ENCODE peak calls at places on chromosome 3, in seven cellular contexts. One of them, this sample, is unnamed.

GRCh38 chr3:172475703-172476102 is 27.4 kb upstream of the GHSR start:
- DNase-seq in CD8-positive, alpha-beta T cell: no peak
- DNase-seq in IMR-90: no peak
- DNase-seq in cortex of kidney: no peak
- DNase-seq in GOT3: no peak
- DNase-seq in HFFc6: no peak
- DNase-seq in colonic mucosa: no peak
- DNase-seq in this sample: no peak

GRCh38 chr3:81043009-81043408 is 718.4 kb downstream of the GBE1 start:
- DNase-seq in cortex of kidney: no peak
- DNase-seq in CD8-positive, alpha-beta T cell: no peak
- DNase-seq in IMR-90: no peak
- DNase-seq in GOT3: no peak
- DNase-seq in HFFc6: no peak
- DNase-seq in colonic mucosa: no peak
- DNase-seq in this sample: no peak

GRCh38 chr3:130772124-130772523 is 25.5 kb upstream of the PIK3R4 start:
- DNase-seq in HFFc6: no peak
- DNase-seq in colonic mucosa: no peak
- DNase-seq in cortex of kidney: no peak
- DNase-seq in GOT3: no peak
- DNase-seq in IMR-90: no peak
- DNase-seq in CD8-positive, alpha-beta T cell: no peak
- DNase-seq in this sample: no peak

GRCh38 chr3:170999737-171000242 is 26.7 kb downstream of the SLC2A2 start:
- DNase-seq in CD8-positive, alpha-beta T cell: no peak
- DNase-seq in HFFc6: peak
- DNase-seq in GOT3: no peak
- DNase-seq in colonic mucosa: peak
- DNase-seq in IMR-90: peak
- DNase-seq in cortex of kidney: no peak
- DNase-seq in this sample: no peak

GRCh38 chr3:176037636-176038035 is 1159.6 kb downstream of the TBL1XR1 start:
- DNase-seq in CD8-positive, alpha-beta T cell: no peak
- DNase-seq in IMR-90: peak
- DNase-seq in cortex of kidney: no peak
- DNase-seq in GOT3: no peak
- DNase-seq in colonic mucosa: no peak
- DNase-seq in HFFc6: no peak
- DNase-seq in this sample: no peak

GRCh38 chr3:77348244-77348855 is 308.5 kb downstream of the ROBO2 start:
- DNase-seq in HFFc6: peak
- DNase-seq in colonic mucosa: no peak
- DNase-seq in IMR-90: peak
- DNase-seq in cortex of kidney: no peak
- DNase-seq in GOT3: no peak
- DNase-seq in CD8-positive, alpha-beta T cell: no peak
- DNase-seq in this sample: no peak

GRCh38 chr3:31230834-31231233 is 301.9 kb upstream of the STT3B start:
- DNase-seq in CD8-positive, alpha-beta T cell: no peak
- DNase-seq in GOT3: no peak
- DNase-seq in HFFc6: no peak
- DNase-seq in IMR-90: no peak
- DNase-seq in colonic mucosa: no peak
- DNase-seq in cortex of kidney: no peak
- DNase-seq in this sample: no peak

GRCh38 chr3:159806412-159806811 is 182.2 kb upstream of the IL12A start:
- DNase-seq in IMR-90: peak
- DNase-seq in GOT3: no peak
- DNase-seq in colonic mucosa: no peak
- DNase-seq in HFFc6: no peak
- DNase-seq in CD8-positive, alpha-beta T cell: no peak
- DNase-seq in cortex of kidney: no peak
- DNase-seq in this sample: no peak

GRCh38 chr3:158295771-158296170 is 185.9 kb downstream of the RSRC1 start:
- DNase-seq in HFFc6: no peak
- DNase-seq in cortex of kidney: no peak
- DNase-seq in GOT3: no peak
- DNase-seq in IMR-90: no peak
- DNase-seq in colonic mucosa: no peak
- DNase-seq in CD8-positive, alpha-beta T cell: no peak
- DNase-seq in this sample: no peak

GRCh38 chr3:173639098-173639497 is 241.6 kb downstream of the NLGN1 start:
- DNase-seq in HFFc6: no peak
- DNase-seq in cortex of kidney: no peak
- DNase-seq in GOT3: no peak
- DNase-seq in CD8-positive, alpha-beta T cell: no peak
- DNase-seq in IMR-90: no peak
- DNase-seq in colonic mucosa: no peak
- DNase-seq in this sample: no peak

GRCh38 chr3:45127130-45127822 is 18.9 kb downstream of the CDCP1 start:
- DNase-seq in IMR-90: no peak
- DNase-seq in HFFc6: no peak
- DNase-seq in CD8-positive, alpha-beta T cell: no peak
- DNase-seq in GOT3: no peak
- DNase-seq in cortex of kidney: no peak
- DNase-seq in colonic mucosa: no peak
- DNase-seq in this sample: no peak

GRCh38 chr3:111351334-111351733 is 190.7 kb upstream of the CD96 start:
- DNase-seq in colonic mucosa: no peak
- DNase-seq in CD8-positive, alpha-beta T cell: no peak
- DNase-seq in HFFc6: no peak
- DNase-seq in GOT3: no peak
- DNase-seq in cortex of kidney: no peak
- DNase-seq in IMR-90: peak
- DNase-seq in this sample: no peak

GRCh38 chr3:30263238-30263920 is 343.0 kb upstream of the TGFBR2 start:
- DNase-seq in IMR-90: no peak
- DNase-seq in CD8-positive, alpha-beta T cell: no peak
- DNase-seq in cortex of kidney: no peak
- DNase-seq in HFFc6: no peak
- DNase-seq in GOT3: no peak
- DNase-seq in colonic mucosa: no peak
- DNase-seq in this sample: no peak

GRCh38 chr3:138625707-138626365 is 17.3 kb downstream of the FAIM start:
- DNase-seq in colonic mucosa: no peak
- DNase-seq in IMR-90: peak
- DNase-seq in cortex of kidney: no peak
- DNase-seq in CD8-positive, alpha-beta T cell: no peak
- DNase-seq in HFFc6: peak
- DNase-seq in GOT3: no peak
- DNase-seq in this sample: no peak

GRCh38 chr3:18717588-18717987 is 292.4 kb upstream of the SATB1 start:
- DNase-seq in cortex of kidney: no peak
- DNase-seq in GOT3: no peak
- DNase-seq in HFFc6: no peak
- DNase-seq in IMR-90: no peak
- DNase-seq in CD8-positive, alpha-beta T cell: no peak
- DNase-seq in colonic mucosa: no peak
- DNase-seq in this sample: no peak

GRCh38 chr3:52693071-52693470 is 7.2 kb downstream of the GNL3 start:
- DNase-seq in CD8-positive, alpha-beta T cell: no peak
- DNase-seq in colonic mucosa: no peak
- DNase-seq in GOT3: no peak
- DNase-seq in HFFc6: no peak
- DNase-seq in IMR-90: no peak
- DNase-seq in cortex of kidney: no peak
- DNase-seq in this sample: no peak

GRCh38 chr3:52194541-52195296 is 3.2 kb upstream of the ALAS1 start:
- DNase-seq in GOT3: no peak
- DNase-seq in IMR-90: peak
- DNase-seq in cortex of kidney: no peak
- DNase-seq in HFFc6: no peak
- DNase-seq in CD8-positive, alpha-beta T cell: no peak
- DNase-seq in colonic mucosa: peak
- DNase-seq in this sample: no peak

GRCh38 chr3:183491109-183491922 is 62.9 kb upstream of the MCF2L2 start:
- DNase-seq in GOT3: no peak
- DNase-seq in CD8-positive, alpha-beta T cell: no peak
- DNase-seq in colonic mucosa: peak
- DNase-seq in IMR-90: no peak
- DNase-seq in HFFc6: no peak
- DNase-seq in cortex of kidney: no peak
- DNase-seq in this sample: no peak

GRCh38 chr3:10581251-10581650 is 75.9 kb upstream of the ATP2B2 start:
- DNase-seq in CD8-positive, alpha-beta T cell: no peak
- DNase-seq in GOT3: peak
- DNase-seq in colonic mucosa: no peak
- DNase-seq in HFFc6: no peak
- DNase-seq in cortex of kidney: no peak
- DNase-seq in IMR-90: no peak
- DNase-seq in this sample: no peak

GRCh38 chr3:108528459-108529231 is 18.2 kb upstream of the MYH15 start:
- DNase-seq in GOT3: no peak
- DNase-seq in HFFc6: no peak
- DNase-seq in colonic mucosa: no peak
- DNase-seq in IMR-90: no peak
- DNase-seq in cortex of kidney: no peak
- DNase-seq in CD8-positive, alpha-beta T cell: no peak
- DNase-seq in this sample: no peak

GRCh38 chr3:171334465-171334811 is 125.8 kb downstream of the TNIK start:
- DNase-seq in GOT3: no peak
- DNase-seq in CD8-positive, alpha-beta T cell: no peak
- DNase-seq in colonic mucosa: no peak
- DNase-seq in cortex of kidney: no peak
- DNase-seq in IMR-90: no peak
- DNase-seq in HFFc6: no peak
- DNase-seq in this sample: no peak

GRCh38 chr3:13177236-13177635 is 104.0 kb upstream of the IQSEC1 start:
- DNase-seq in HFFc6: no peak
- DNase-seq in CD8-positive, alpha-beta T cell: no peak
- DNase-seq in IMR-90: no peak
- DNase-seq in GOT3: no peak
- DNase-seq in colonic mucosa: no peak
- DNase-seq in cortex of kidney: no peak
- DNase-seq in this sample: no peak

GRCh38 chr3:12999147-13000140 is 73.8 kb downstream of the IQSEC1 start:
- DNase-seq in GOT3: no peak
- DNase-seq in HFFc6: no peak
- DNase-seq in CD8-positive, alpha-beta T cell: no peak
- DNase-seq in cortex of kidney: no peak
- DNase-seq in IMR-90: no peak
- DNase-seq in colonic mucosa: peak
- DNase-seq in this sample: peak

GRCh38 chr3:113910966-113911365 is 36.8 kb upstream of the ZDHHC23 start:
- DNase-seq in CD8-positive, alpha-beta T cell: no peak
- DNase-seq in HFFc6: peak
- DNase-seq in IMR-90: peak
- DNase-seq in cortex of kidney: no peak
- DNase-seq in colonic mucosa: no peak
- DNase-seq in GOT3: no peak
- DNase-seq in this sample: no peak

GRCh38 chr3:32453346-32453745 is 49.3 kb downstream of the CMTM6 start:
- DNase-seq in colonic mucosa: peak
- DNase-seq in CD8-positive, alpha-beta T cell: no peak
- DNase-seq in GOT3: no peak
- DNase-seq in IMR-90: peak
- DNase-seq in cortex of kidney: no peak
- DNase-seq in HFFc6: peak
- DNase-seq in this sample: no peak

GRCh38 chr3:127970966-127971592 is 56.0 kb downstream of the KBTBD12 start:
- DNase-seq in HFFc6: peak
- DNase-seq in CD8-positive, alpha-beta T cell: no peak
- DNase-seq in GOT3: no peak
- DNase-seq in colonic mucosa: peak
- DNase-seq in cortex of kidney: no peak
- DNase-seq in IMR-90: peak
- DNase-seq in this sample: peak

GRCh38 chr3:186298876-186299275 is 63.2 kb downstream of the DGKG start:
- DNase-seq in cortex of kidney: no peak
- DNase-seq in GOT3: no peak
- DNase-seq in colonic mucosa: no peak
- DNase-seq in HFFc6: no peak
- DNase-seq in CD8-positive, alpha-beta T cell: no peak
- DNase-seq in IMR-90: no peak
- DNase-seq in this sample: no peak

GRCh38 chr3:7504886-7505775 is 644.2 kb downstream of the GRM7 start:
- DNase-seq in cortex of kidney: no peak
- DNase-seq in CD8-positive, alpha-beta T cell: no peak
- DNase-seq in colonic mucosa: no peak
- DNase-seq in IMR-90: no peak
- DNase-seq in GOT3: no peak
- DNase-seq in HFFc6: peak
- DNase-seq in this sample: no peak

GRCh38 chr3:182058488-182058887 is 346.8 kb downstream of the SOX2 start:
- DNase-seq in IMR-90: no peak
- DNase-seq in CD8-positive, alpha-beta T cell: no peak
- DNase-seq in GOT3: no peak
- DNase-seq in cortex of kidney: no peak
- DNase-seq in HFFc6: no peak
- DNase-seq in colonic mucosa: no peak
- DNase-seq in this sample: no peak

This sample was measured in prostate gland.